ENCODE peak calls at places on chromosomes 2 and 18, in six cellular contexts. S is activated CD8-positive, alpha-beta memory T cell treated with anti-CD3 and anti-CD28 coated beads for 1 hour; V is stimulated activated CD4-positive, alpha-beta T cell treated with anti-CD3 and anti-CD28 coated beads, Interleukin-2, amount 100 ng/mL, for 4 hours; Y is T-cell; X is ELR; K is occipital lobe. B is an unnamed sample.

GRCh38 chr18:72867721-72868665 is at the start of gene NETO1:
- DNase-seq in S (no peak), V (no peak), Y (no peak), X (no peak), K (no peak), B (no peak)

GRCh38 chr2:157592983-157593382 is 35.7 kb downstream of the ACVR1C start:
- DNase-seq in S (no peak), V (no peak), Y (no peak), X (peak), K (no peak), B (no peak)

GRCh38 chr2:238096311-238097011 is 3.7 kb upstream of the ESPNL start:
- DNase-seq in S (no peak), V (no peak), Y (no peak), X (no peak), K (no peak), B (no peak)

GRCh38 chr2:224904390-224904789 is 137.9 kb downstream of the DOCK10 start:
- DNase-seq in S (no peak), V (no peak), Y (no peak), X (peak), K (no peak), B (no peak)

GRCh38 chr2:5915926-5916325 is 223.7 kb downstream of the SOX11 start:
- DNase-seq in S (no peak), V (no peak), Y (no peak), X (no peak), K (no peak), B (no peak)

GRCh38 chr2:20638014-20638413 is 12.9 kb downstream of the HS1BP3 start:
- DNase-seq in S (no peak), V (no peak), Y (no peak), X (no peak), K (no peak), B (no peak)

GRCh38 chr2:133642831-133643230 is 74.6 kb upstream of the NCKAP5 start:
- DNase-seq in S (no peak), V (no peak), Y (no peak), X (no peak), K (no peak), B (no peak)

GRCh38 chr2:36088716-36089328 is 266.8 kb upstream of the CRIM1 start:
- DNase-seq in S (no peak), V (no peak), Y (no peak), X (no peak), K (no peak), B (no peak)

GRCh38 chr2:122734756-122735155 is 979.3 kb downstream of the TSN start:
- DNase-seq in S (no peak), V (no peak), Y (no peak), X (peak), K (no peak), B (no peak)

GRCh38 chr2:111664451-111664850 is 219.5 kb downstream of the ANAPC1 start:
- DNase-seq in S (no peak), V (no peak), Y (no peak), X (no peak), K (no peak), B (no peak)

GRCh38 chr2:64675860-64676259 is 22.1 kb upstream of the SERTAD2 start:
- DNase-seq in S (no peak), V (peak), Y (no peak), X (peak), K (peak), B (no peak)

GRCh38 chr18:59607471-59607870 is 89.8 kb downstream of the CCBE1 start:
- DNase-seq in S (no peak), V (no peak), Y (no peak), X (no peak), K (no peak), B (no peak)

GRCh38 chr2:58475756-58476155 is 234.6 kb upstream of the FANCL start:
- DNase-seq in S (no peak), V (no peak), Y (no peak), X (no peak), K (no peak), B (no peak)

GRCh38 chr2:99425022-99425421 is 64.8 kb downstream of the REV1 start:
- DNase-seq in S (no peak), V (no peak), Y (no peak), X (peak), K (no peak), B (no peak)

GRCh38 chr2:17318013-17318412 is 200.2 kb downstream of the RAD51AP2 start:
- DNase-seq in S (no peak), V (no peak), Y (no peak), X (no peak), K (no peak), B (no peak)

GRCh38 chr2:127618551-127618950 is 27.4 kb upstream of the GPR17 start:
- DNase-seq in S (no peak), V (no peak), Y (no peak), X (peak), K (no peak), B (no peak)

GRCh38 chr2:28294451-28294850 is 98.2 kb upstream of the FOSL2 start:
- DNase-seq in S (no peak), V (no peak), Y (no peak), X (peak), K (no peak), B (no peak)

GRCh38 chr2:178796079-178796677 is 11.0 kb downstream of the TTN start:
- DNase-seq in S (no peak), V (no peak), Y (no peak), X (peak), K (no peak), B (no peak)

GRCh38 chr2:44051948-44052347 is 56.2 kb upstream of the LRPPRC start:
- DNase-seq in S (no peak), V (no peak), Y (no peak), X (no peak), K (no peak), B (no peak)

GRCh38 chr2:239274391-239275001 is 126.3 kb downstream of the HDAC4 start:
- DNase-seq in S (no peak), V (no peak), Y (peak), X (peak), K (no peak), B (no peak)

GRCh38 chr18:7757175-7757574 is 190.1 kb downstream of the PTPRM start:
- DNase-seq in S (no peak), V (no peak), Y (no peak), X (peak), K (no peak), B (no peak)

GRCh38 chr2:233449071-233449901 is 95.0 kb downstream of the DGKD start:
- DNase-seq in S (no peak), V (no peak), Y (no peak), X (peak), K (no peak), B (no peak)

GRCh38 chr2:148812306-148812705 is 62.7 kb upstream of the KIF5C start:
- DNase-seq in S (no peak), V (no peak), Y (no peak), X (no peak), K (peak), B (no peak)

GRCh38 chr2:28801726-28802125 is 8.9 kb upstream of the SPDYA start:
- DNase-seq in S (no peak), V (no peak), Y (no peak), X (peak), K (no peak), B (no peak)

GRCh38 chr2:223688094-223688835 is 86.1 kb upstream of the SCG2 start:
- DNase-seq in S (no peak), V (no peak), Y (no peak), X (no peak), K (no peak), B (no peak)

GRCh38 chr2:142065156-142065555 is 65.7 kb downstream of the LRP1B start:
- DNase-seq in S (no peak), V (no peak), Y (no peak), X (no peak), K (no peak), B (no peak)

GRCh38 chr2:218168016-218168415 is 1.3 kb upstream of the CXCR1 start:
- DNase-seq in S (no peak), V (no peak), Y (no peak), X (peak), K (no peak), B (no peak)

GRCh38 chr18:42850174-42850766 is 265.2 kb downstream of the RIT2 start:
- DNase-seq in S (no peak), V (no peak), Y (no peak), X (no peak), K (no peak), B (no peak)

GRCh38 chr2:141271346-141271745 is 859.5 kb downstream of the LRP1B start:
- DNase-seq in S (no peak), V (no peak), Y (no peak), X (peak), K (no peak), B (no peak)

GRCh38 chr18:79107886-79108285 is 38.7 kb downstream of the ATP9B start:
- DNase-seq in S (no peak), V (no peak), Y (no peak), X (no peak), K (no peak), B (no peak)